ENCODE peak calls at places on chromosomes 11 and 22, in ten cellular contexts. U, P, F, B, Q, D, M, A, V and I are unnamed samples.
A peak's percentile ranks its signal among the peaks of the same experiment; 100 is the strongest.

GRCh38 chr22:28799125-28799833 is 1.1 kb downstream of the XBP1 start:
- DNase-seq in U (peak; percentile 59), P (peak; percentile 35), F (no peak), B (peak; percentile 87), Q (no peak), D (no peak), M (peak; percentile 95), A (peak; percentile 79), V (no peak), I (no peak)

GRCh38 chr11:65356394-65356972 is 1.9 kb downstream of the TIGD3 start:
- DNase-seq in U (no peak), P (no peak), F (peak; percentile 41), B (no peak), Q (no peak), D (no peak), M (no peak), A (no peak), V (no peak), I (no peak)

GRCh38 chr22:37234736-37235711 is 9.0 kb downstream of the RAC2 start:
- DNase-seq in U (no peak), P (no peak), F (no peak), B (no peak), Q (no peak), D (no peak), M (no peak), A (no peak), V (no peak), I (no peak)

GRCh38 chr22:30694638-30695350 is at the start of gene OSBP2:
- DNase-seq in U (no peak), P (no peak), F (peak; percentile 27), B (no peak), Q (peak; percentile 13), D (peak; percentile 38), M (no peak), A (peak; percentile 37), V (no peak), I (peak; percentile 33)

GRCh38 chr11:72969894-72970335 is 155.7 kb downstream of the ATG16L2 start:
- DNase-seq in U (peak; percentile 55), P (no peak), F (no peak), B (peak; percentile 68), Q (no peak), D (no peak), M (peak; percentile 77), A (peak; percentile 85), V (no peak), I (no peak)

GRCh38 chr11:70176940-70177689 is 26.0 kb upstream of the FADD start:
- DNase-seq in U (no peak), P (peak; percentile 16), F (no peak), B (no peak), Q (peak; percentile 18), D (no peak), M (no peak), A (peak; percentile 38), V (no peak), I (no peak)

GRCh38 chr22:44224166-44224565 is 43.4 kb downstream of the PARVG start:
- DNase-seq in U (no peak), P (no peak), F (no peak), B (no peak), Q (no peak), D (no peak), M (no peak), A (no peak), V (no peak), I (no peak)

GRCh38 chr22:25542720-25543402 is 21.6 kb upstream of the GRK3 start:
- DNase-seq in U (no peak), P (no peak), F (no peak), B (no peak), Q (no peak), D (no peak), M (no peak), A (no peak), V (no peak), I (no peak)

GRCh38 chr22:49021926-49022815 is 805.5 kb downstream of the BRD1 start:
- DNase-seq in U (no peak), P (no peak), F (peak; percentile 3), B (no peak), Q (no peak), D (peak; percentile 47), M (no peak), A (no peak), V (no peak), I (no peak)

GRCh38 chr22:43883012-43883661 is 8.7 kb downstream of the PNPLA5 start:
- DNase-seq in U (peak; percentile 40), P (peak; percentile 81), F (no peak), B (peak; percentile 71), Q (peak; percentile 7), D (peak; percentile 30), M (no peak), A (peak; percentile 81), V (peak; percentile 51), I (no peak)

GRCh38 chr11:71238941-71239340 is 13.4 kb downstream of the SHANK2 start:
- DNase-seq in U (no peak), P (no peak), F (no peak), B (no peak), Q (no peak), D (no peak), M (no peak), A (no peak), V (no peak), I (no peak)

GRCh38 chr11:126150256-126150655 is 61.2 kb downstream of the RPUSD4 start:
- DNase-seq in U (no peak), P (no peak), F (no peak), B (no peak), Q (no peak), D (no peak), M (no peak), A (no peak), V (no peak), I (no peak)

GRCh38 chr11:75191330-75191717 is 40.4 kb downstream of the SLCO2B1 start:
- DNase-seq in U (no peak), P (no peak), F (no peak), B (no peak), Q (no peak), D (no peak), M (no peak), A (no peak), V (no peak), I (no peak)

GRCh38 chr22:26086359-26086758 is 82.9 kb upstream of the SEZ6L start:
- DNase-seq in U (no peak), P (no peak), F (no peak), B (no peak), Q (no peak), D (no peak), M (no peak), A (no peak), V (no peak), I (no peak)

GRCh38 chr11:56988614-56989013 is at the start of gene OR5AK2:
- DNase-seq in U (no peak), P (no peak), F (no peak), B (no peak), Q (no peak), D (no peak), M (no peak), A (no peak), V (no peak), I (no peak)
- TF ChIP-seq CTCF in U (no peak), P (no peak), F (no peak), B (no peak), Q (no peak), D (no peak), M (no peak), A (no peak), V (no peak), I (no peak)

GRCh38 chr22:47586038-47586437 is 823.6 kb downstream of the TBC1D22A start:
- DNase-seq in U (no peak), P (peak; percentile 22), F (no peak), B (no peak), Q (no peak), D (no peak), M (no peak), A (no peak), V (no peak), I (no peak)
- TF ChIP-seq CTCF in U (no peak), P (no peak), F (no peak), B (no peak), Q (no peak), D (no peak), M (no peak), A (no peak), V (no peak), I (no peak)

GRCh38 chr11:68962527-68963250 is 18.1 kb downstream of the MRGPRD start:
- DNase-seq in U (peak; percentile 23), P (no peak), F (no peak), B (no peak), Q (peak; percentile 33), D (no peak), M (no peak), A (peak; percentile 38), V (no peak), I (no peak)
- TF ChIP-seq CTCF in U (no peak), P (no peak), F (no peak), B (peak; percentile 16), Q (no peak), D (no peak), M (no peak), A (no peak), V (no peak), I (no peak)

GRCh38 chr22:22111983-22112382 is 129.4 kb upstream of the TOP3B start:
- DNase-seq in U (no peak), P (no peak), F (no peak), B (no peak), Q (no peak), D (no peak), M (no peak), A (no peak), V (no peak), I (no peak)

GRCh38 chr22:22109693-22110466 is 127.3 kb upstream of the TOP3B start:
- DNase-seq in U (no peak), P (no peak), F (no peak), B (no peak), Q (no peak), D (no peak), M (no peak), A (no peak), V (no peak), I (no peak)

GRCh38 chr22:22112533-22113294 is 130.1 kb upstream of the TOP3B start:
- DNase-seq in U (no peak), P (no peak), F (no peak), B (no peak), Q (no peak), D (no peak), M (no peak), A (no peak), V (no peak), I (no peak)

GRCh38 chr22:22111267-22111751 is 128.7 kb upstream of the TOP3B start:
- DNase-seq in U (peak; percentile 46), P (no peak), F (no peak), B (peak; percentile 81), Q (no peak), D (no peak), M (no peak), A (peak; percentile 84), V (peak; percentile 9), I (no peak)

DNA sequence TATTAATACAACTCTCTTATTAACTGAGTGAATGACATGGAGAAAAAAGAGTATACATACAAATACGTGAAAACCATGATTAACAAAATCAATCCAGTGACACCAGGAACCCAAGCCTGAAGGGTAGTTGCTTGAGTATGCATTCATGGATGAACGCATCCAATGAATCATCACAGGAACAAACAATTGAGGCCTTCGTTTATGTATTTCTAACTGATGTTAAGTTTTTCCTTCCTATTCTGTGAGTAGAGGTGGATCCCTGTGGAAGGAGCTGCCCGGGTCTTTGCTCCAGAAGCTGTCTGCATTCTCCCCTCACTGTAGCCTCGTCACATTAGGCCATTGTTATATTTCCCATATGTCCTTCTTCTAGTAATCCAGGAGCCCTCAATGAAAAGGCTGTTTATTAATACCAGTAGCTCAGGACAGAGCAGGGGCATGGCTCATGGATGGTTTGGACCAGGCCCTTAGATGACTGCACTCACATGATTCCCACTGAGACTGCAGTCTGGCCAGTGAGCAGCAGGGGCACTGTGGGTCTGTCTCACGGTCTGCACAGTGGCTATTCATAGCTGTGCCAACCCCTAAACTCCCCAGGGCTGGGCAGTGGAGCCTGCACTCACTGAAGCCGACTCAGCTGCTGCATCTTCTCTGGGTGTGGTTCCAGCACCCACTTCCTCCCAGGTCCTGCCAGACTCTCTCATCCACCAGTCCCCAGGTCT is 128.1 kb upstream of the TOP3B start:
- DNase-seq in U (peak; percentile 27), P (peak; percentile 46), F (no peak), B (peak; percentile 66), Q (no peak), D (peak; percentile 51), M (peak; percentile 20), A (peak; percentile 91), V (peak; percentile 12), I (peak; percentile 82)
- TF ChIP-seq CTCF in U (peak; percentile 64), P (peak; percentile 79), F (peak; percentile 60), B (peak; percentile 80), Q (no peak), D (peak; percentile 53), M (peak; percentile 56), A (peak; percentile 85), V (peak; percentile 56), I (no peak)